ENCODE peak calls at places on chromosomes 11 and 22, in five cellular contexts. Z, P, W, N and J are unnamed samples.

GRCh38 chr11:71163371-71163770 is 89.0 kb downstream of the SHANK2 start:
- DNase-seq in P (no peak), Z (no peak), N (no peak), W (no peak), J (no peak)

GRCh38 chr11:131914299-131914902 is 544.0 kb downstream of the NTM start:
- DNase-seq in Z (no peak), P (no peak), W (peak), N (no peak), J (no peak)

GRCh38 chr11:10534331-10534730 is 6.7 kb downstream of the RNF141 start:
- DNase-seq in N (no peak), Z (no peak), W (no peak), P (no peak), J (no peak)

GRCh38 chr22:48464246-48464645 is 1363.4 kb downstream of the BRD1 start:
- DNase-seq in P (no peak), W (no peak), N (no peak), Z (peak), J (no peak)

GRCh38 chr11:132032555-132032954 is 662.1 kb downstream of the NTM start:
- DNase-seq in W (peak), P (no peak), N (no peak), Z (no peak), J (no peak)

GRCh38 chr11:12618743-12619540 is 55.3 kb upstream of the TEAD1 start:
- DNase-seq in P (no peak), W (no peak), N (no peak), Z (no peak), J (no peak)

GRCh38 chr22:42780070-42780540 is 59.4 kb upstream of the A4GALT start:
- DNase-seq in P (peak), Z (no peak), W (peak), N (no peak), J (peak)

GRCh38 chr11:33375688-33376311 is 118.6 kb downstream of the HIPK3 start:
- DNase-seq in N (no peak), Z (no peak), P (no peak), W (peak), J (peak)

GRCh38 chr22:31083377-31083768 is 2.3 kb downstream of the SMTN start:
- DNase-seq in W (no peak), N (peak), P (no peak), Z (no peak), J (no peak)

GRCh38 chr11:104073950-104074349 is 37.5 kb downstream of the DDI1 start:
- DNase-seq in W (peak), Z (no peak), N (no peak), P (no peak), J (no peak)

GRCh38 chr11:25038131-25038530 is 541.3 kb downstream of the LUZP2 start:
- DNase-seq in N (no peak), P (no peak), Z (no peak), W (no peak), J (no peak)

GRCh38 chr11:116312560-116313340 is 460.0 kb downstream of the BUD13 start:
- DNase-seq in Z (peak), P (no peak), W (no peak), N (peak), J (no peak)

GRCh38 chr22:42291287-42291686 is 20.8 kb upstream of the TCF20 start:
- DNase-seq in W (no peak), Z (no peak), P (no peak), N (no peak), J (no peak)

GRCh38 chr11:125179346-125179745 is 14.8 kb downstream of the PKNOX2 start:
- DNase-seq in N (no peak), P (no peak), W (no peak), Z (no peak), J (no peak)

GRCh38 chr22:35728639-35729308 is 11.1 kb downstream of the APOL5 start:
- DNase-seq in P (no peak), Z (no peak), N (no peak), W (no peak), J (no peak)

GRCh38 chr22:42960146-42960509 is 54.8 kb downstream of the PACSIN2 start:
- DNase-seq in N (no peak), P (no peak), Z (no peak), W (peak), J (no peak)

GRCh38 chr22:44428941-44429615 is 69.0 kb downstream of the RTL6 start:
- DNase-seq in Z (peak), P (no peak), N (no peak), W (no peak), J (no peak)

GRCh38 chr11:77300695-77301094 is 791 bp downstream of the GDPD4 start:
- DNase-seq in N (no peak), P (no peak), Z (no peak), W (no peak), J (no peak)

GRCh38 chr11:8512547-8512946 is 81.5 kb downstream of the STK33 start:
- DNase-seq in N (no peak), W (no peak), P (no peak), Z (no peak), J (no peak)

GRCh38 chr11:10497371-10498021 is 42.4 kb downstream of the AMPD3 start:
- DNase-seq in Z (peak), N (no peak), W (no peak), P (no peak), J (no peak)

DNA sequence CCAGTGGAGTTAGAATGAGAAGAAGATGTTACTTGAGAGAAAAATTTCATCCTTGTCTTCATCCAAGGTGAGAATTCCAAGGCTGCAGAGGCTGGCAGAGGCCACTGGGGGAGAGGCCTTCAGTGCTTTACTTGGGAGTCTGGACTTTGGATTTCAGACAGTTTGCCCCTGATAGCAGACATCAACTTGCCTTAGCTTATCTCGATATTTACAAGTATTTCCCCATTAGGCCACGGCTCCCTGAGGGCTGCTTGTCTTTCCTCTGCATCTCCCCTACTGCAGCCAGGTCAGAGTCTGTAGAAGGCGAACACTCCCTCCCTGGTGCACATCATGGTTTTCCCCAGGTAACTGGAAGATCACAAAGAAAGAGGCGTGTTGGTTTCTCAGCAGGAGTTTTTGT is 29.9 kb upstream of the BSX start:
- DNase-seq in N (no peak), Z (no peak), W (no peak), P (no peak), J (no peak)
- TF ChIP-seq CTCF in N (no peak), Z (no peak), W (no peak), P (no peak), J (peak)

GRCh38 chr11:68960299-68961071 is 20.3 kb downstream of the MRGPRD start:
- DNase-seq in W (no peak), P (no peak), Z (no peak), N (no peak), J (no peak)

GRCh38 chr11:68961245-68961644 is 19.5 kb downstream of the MRGPRD start:
- DNase-seq in Z (no peak), N (no peak), P (no peak), W (no peak), J (no peak)

GRCh38 chr11:68959465-68960298 is 21.1 kb downstream of the MRGPRD start:
- DNase-seq in W (no peak), Z (no peak), P (no peak), N (no peak), J (no peak)

GRCh38 chr11:68963779-68964178 is 17.0 kb downstream of the MRGPRD start:
- DNase-seq in W (no peak), N (no peak), P (no peak), Z (peak), J (no peak)

GRCh38 chr11:68962527-68963250 is 18.1 kb downstream of the MRGPRD start:
- DNase-seq in N (no peak), P (peak), Z (peak), W (no peak), J (no peak)
- TF ChIP-seq CTCF in N (no peak), P (no peak), Z (no peak), W (no peak), J (no peak)

GRCh38 chr22:50576806-50577696 is 1.2 kb downstream of the CPT1B start:
- DNase-seq in P (no peak), N (no peak), W (no peak), Z (no peak), J (no peak)

GRCh38 chr22:50577697-50577986 is 585 bp downstream of the CPT1B start:
- DNase-seq in W (no peak), N (peak), Z (no peak), P (no peak), J (no peak)

GRCh38 chr22:50574383-50574755 is 3.9 kb downstream of the CPT1B start:
- DNase-seq in N (no peak), P (no peak), W (no peak), Z (no peak), J (no peak)

GRCh38 chr22:50575426-50575941 is 2.7 kb downstream of the CPT1B start:
- DNase-seq in W (no peak), N (no peak), P (no peak), Z (no peak), J (no peak)

DNA sequence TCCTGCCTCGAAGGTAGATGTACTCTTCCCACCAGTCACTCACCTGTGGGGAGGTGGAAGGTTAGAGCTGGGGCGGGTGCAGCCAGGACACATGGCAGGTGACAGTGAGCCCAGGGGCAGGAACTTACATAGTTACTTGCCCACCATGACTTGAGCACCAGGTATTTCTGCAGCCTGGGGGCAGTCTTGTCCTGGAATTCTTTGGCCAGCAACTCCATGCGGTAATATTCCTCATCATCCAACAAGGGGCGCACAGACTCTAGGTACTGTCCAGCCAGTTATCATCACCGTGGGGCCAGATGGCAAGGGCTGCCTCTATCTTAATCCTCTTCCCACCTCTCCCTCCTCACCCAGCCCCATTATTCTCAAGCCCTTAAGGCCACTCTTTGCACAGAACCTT is 2.2 kb downstream of the CPT1B start:
- DNase-seq in W (peak), Z (no peak), N (no peak), P (no peak), J (no peak)
- TF ChIP-seq CTCF in W (peak), Z (no peak), N (no peak), P (no peak), J (no peak)

DNA sequence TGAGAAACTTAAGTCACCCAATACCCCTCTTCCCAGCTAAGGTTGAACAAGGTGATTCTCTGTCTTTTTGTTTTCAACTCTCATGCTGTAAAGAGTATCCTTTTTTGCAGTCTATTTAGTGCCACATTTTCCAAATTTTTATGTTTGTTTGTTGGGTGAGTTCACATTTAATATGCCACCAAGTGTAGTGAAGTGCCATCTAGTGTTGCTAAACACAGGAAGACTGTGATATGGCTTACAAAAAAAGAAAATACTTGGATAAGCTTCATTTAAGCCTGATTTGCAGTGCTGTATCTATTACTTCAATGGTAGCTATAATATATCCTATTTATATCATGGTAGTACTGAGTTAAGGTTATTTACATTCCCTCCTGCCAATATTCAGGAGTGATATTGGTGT is 319.2 kb upstream of the CHORDC1 start:
- DNase-seq in W (no peak), Z (no peak), N (no peak), P (no peak), J (no peak)
- TF ChIP-seq CTCF in W (no peak), Z (no peak), N (no peak), P (no peak), J (no peak)

GRCh38 chr11:48207881-48208280 is 8.7 kb upstream of the OR4B1 start:
- DNase-seq in N (no peak), Z (no peak), W (no peak), P (no peak), J (no peak)

GRCh38 chr11:48210052-48210451 is 6.6 kb upstream of the OR4B1 start:
- DNase-seq in W (peak), P (peak), Z (no peak), N (no peak), J (no peak)
- TF ChIP-seq CTCF in W (peak), P (no peak), Z (no peak), N (peak), J (no peak)

GRCh38 chr11:128757886-128758612 is 64.2 kb downstream of the FLI1 start:
- DNase-seq in P (peak), N (no peak), W (no peak), Z (no peak), J (no peak)
- TF ChIP-seq CTCF in P (no peak), N (no peak), W (no peak), Z (no peak), J (no peak)